ENCODE peak calls at places on chromosomes 16 and 17, in five cellular contexts. One of them, this sample, is unnamed.

GRCh38 chr17:75228305-75228704 is 22.8 kb downstream of the NUP85 start:
- DNase-seq in tibial artery: no peak
- DNase-seq in colonic mucosa: no peak
- DNase-seq in PC-3: no peak
- DNase-seq in body of pancreas: no peak
- DNase-seq in this sample: no peak

GRCh38 chr17:44320066-44320465 is 4.6 kb downstream of the SLC25A39 start:
- DNase-seq in tibial artery: no peak
- DNase-seq in colonic mucosa: no peak
- DNase-seq in PC-3: no peak
- DNase-seq in body of pancreas: no peak
- DNase-seq in this sample: no peak

GRCh38 chr16:80259289-80259805 is 281.4 kb upstream of the DYNLRB2 start:
- DNase-seq in tibial artery: no peak
- DNase-seq in colonic mucosa: no peak
- DNase-seq in PC-3: no peak
- DNase-seq in body of pancreas: no peak
- DNase-seq in this sample: no peak

GRCh38 chr16:15897834-15898254 is 9.4 kb upstream of the CEP20 start:
- DNase-seq in tibial artery: no peak
- DNase-seq in colonic mucosa: no peak
- DNase-seq in PC-3: peak
- DNase-seq in body of pancreas: no peak
- DNase-seq in this sample: no peak

GRCh38 chr17:35778641-35779196 is 16.7 kb downstream of the MMP28 start:
- DNase-seq in tibial artery: no peak
- DNase-seq in colonic mucosa: no peak
- DNase-seq in PC-3: no peak
- DNase-seq in body of pancreas: no peak
- DNase-seq in this sample: no peak

GRCh38 chr16:4200000-4200780 is 41.7 kb downstream of the SRL start:
- DNase-seq in tibial artery: peak
- DNase-seq in colonic mucosa: peak
- DNase-seq in PC-3: peak
- DNase-seq in body of pancreas: peak
- DNase-seq in this sample: peak

GRCh38 chr17:10046786-10047609 is 141.9 kb upstream of the RCVRN start:
- DNase-seq in tibial artery: no peak
- DNase-seq in colonic mucosa: no peak
- DNase-seq in PC-3: no peak
- DNase-seq in body of pancreas: no peak
- DNase-seq in this sample: no peak

GRCh38 chr16:648786-649589 is at the start of gene WDR90:
- DNase-seq in tibial artery: peak
- DNase-seq in colonic mucosa: peak
- DNase-seq in PC-3: peak
- DNase-seq in body of pancreas: peak
- DNase-seq in this sample: peak

GRCh38 chr16:83746611-83747010 is 61.2 kb upstream of the HSBP1 start:
- DNase-seq in tibial artery: no peak
- DNase-seq in colonic mucosa: no peak
- DNase-seq in PC-3: no peak
- DNase-seq in body of pancreas: no peak
- DNase-seq in this sample: no peak

GRCh38 chr16:83743720-83744119 is 64.1 kb upstream of the HSBP1 start:
- DNase-seq in tibial artery: no peak
- DNase-seq in colonic mucosa: no peak
- DNase-seq in PC-3: no peak
- DNase-seq in body of pancreas: no peak
- DNase-seq in this sample: no peak

GRCh38 chr16:83743241-83743640 is 64.5 kb upstream of the HSBP1 start:
- DNase-seq in tibial artery: no peak
- DNase-seq in colonic mucosa: no peak
- DNase-seq in PC-3: no peak
- DNase-seq in body of pancreas: no peak
- DNase-seq in this sample: no peak

GRCh38 chr16:83742520-83742919 is 65.3 kb upstream of the HSBP1 start:
- DNase-seq in tibial artery: no peak
- DNase-seq in colonic mucosa: no peak
- DNase-seq in PC-3: no peak
- DNase-seq in body of pancreas: no peak
- DNase-seq in this sample: no peak

GRCh38 chr16:83744521-83744981 is 63.2 kb upstream of the HSBP1 start:
- DNase-seq in tibial artery: peak
- DNase-seq in colonic mucosa: no peak
- DNase-seq in PC-3: peak
- DNase-seq in body of pancreas: no peak
- DNase-seq in this sample: no peak
- H3K27ac ChIP-seq in tibial artery: no peak
- H3K27ac ChIP-seq in colonic mucosa: no peak
- H3K27ac ChIP-seq in PC-3: no peak
- H3K27ac ChIP-seq in body of pancreas: no peak
- H3K27ac ChIP-seq in this sample: no peak

DNA sequence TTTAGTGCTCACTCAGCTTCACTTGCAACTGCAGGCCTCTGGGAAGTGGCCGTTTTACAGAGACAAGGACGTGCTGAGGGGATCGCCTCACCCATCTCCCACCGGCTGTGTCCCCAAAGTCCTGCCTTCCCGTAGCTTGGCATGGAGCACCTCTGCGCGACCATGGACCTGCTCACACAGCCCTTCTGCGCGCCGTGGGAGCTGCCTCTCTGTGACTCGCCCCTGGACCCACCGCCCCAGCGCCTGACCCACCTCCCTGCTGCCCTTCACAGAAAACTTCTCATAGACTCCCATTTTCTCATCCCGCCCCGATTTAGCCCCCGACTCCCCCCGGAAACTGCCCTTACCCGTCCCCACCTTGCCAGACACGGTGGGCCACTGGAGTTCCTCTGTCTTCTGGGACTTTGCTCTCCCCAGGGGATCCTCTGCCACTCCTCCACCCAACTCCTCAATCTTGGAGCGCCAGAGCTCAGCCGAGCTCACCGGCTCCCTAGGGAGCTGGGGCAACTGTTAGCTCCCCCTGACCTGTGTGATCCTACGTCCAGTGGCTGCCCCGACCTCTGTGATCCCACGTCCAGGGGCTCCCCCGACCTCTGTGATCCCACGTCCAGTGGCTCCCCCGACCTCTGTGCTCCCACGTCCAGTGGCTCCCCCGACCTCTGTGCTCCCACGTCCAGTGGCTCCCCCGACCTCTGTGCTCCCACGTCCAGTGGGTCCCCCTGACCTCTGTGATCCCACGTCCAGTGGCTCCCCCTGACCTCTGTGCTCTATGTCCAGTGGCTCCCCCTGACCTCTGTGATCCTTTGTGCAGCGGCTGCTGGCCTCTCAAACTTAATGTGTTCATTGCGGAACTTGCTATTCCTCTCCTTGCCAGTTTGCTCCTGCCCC is 3.1 kb downstream of the VPS9D1 start:
- DNase-seq in tibial artery: no peak
- DNase-seq in colonic mucosa: no peak
- DNase-seq in PC-3: no peak
- DNase-seq in body of pancreas: no peak
- DNase-seq in this sample: no peak
- H3K27ac ChIP-seq in tibial artery: no peak
- H3K27ac ChIP-seq in colonic mucosa: no peak
- H3K27ac ChIP-seq in PC-3: no peak
- H3K27ac ChIP-seq in body of pancreas: no peak
- H3K27ac ChIP-seq in this sample: no peak

GRCh38 chr17:8532021-8532420 is 96.3 kb downstream of the NDEL1 start:
- DNase-seq in tibial artery: no peak
- DNase-seq in colonic mucosa: peak
- DNase-seq in PC-3: peak
- DNase-seq in body of pancreas: peak
- DNase-seq in this sample: peak
- H3K27ac ChIP-seq in tibial artery: peak
- H3K27ac ChIP-seq in colonic mucosa: no peak
- H3K27ac ChIP-seq in PC-3: peak
- H3K27ac ChIP-seq in body of pancreas: no peak
- H3K27ac ChIP-seq in this sample: no peak

DNA sequence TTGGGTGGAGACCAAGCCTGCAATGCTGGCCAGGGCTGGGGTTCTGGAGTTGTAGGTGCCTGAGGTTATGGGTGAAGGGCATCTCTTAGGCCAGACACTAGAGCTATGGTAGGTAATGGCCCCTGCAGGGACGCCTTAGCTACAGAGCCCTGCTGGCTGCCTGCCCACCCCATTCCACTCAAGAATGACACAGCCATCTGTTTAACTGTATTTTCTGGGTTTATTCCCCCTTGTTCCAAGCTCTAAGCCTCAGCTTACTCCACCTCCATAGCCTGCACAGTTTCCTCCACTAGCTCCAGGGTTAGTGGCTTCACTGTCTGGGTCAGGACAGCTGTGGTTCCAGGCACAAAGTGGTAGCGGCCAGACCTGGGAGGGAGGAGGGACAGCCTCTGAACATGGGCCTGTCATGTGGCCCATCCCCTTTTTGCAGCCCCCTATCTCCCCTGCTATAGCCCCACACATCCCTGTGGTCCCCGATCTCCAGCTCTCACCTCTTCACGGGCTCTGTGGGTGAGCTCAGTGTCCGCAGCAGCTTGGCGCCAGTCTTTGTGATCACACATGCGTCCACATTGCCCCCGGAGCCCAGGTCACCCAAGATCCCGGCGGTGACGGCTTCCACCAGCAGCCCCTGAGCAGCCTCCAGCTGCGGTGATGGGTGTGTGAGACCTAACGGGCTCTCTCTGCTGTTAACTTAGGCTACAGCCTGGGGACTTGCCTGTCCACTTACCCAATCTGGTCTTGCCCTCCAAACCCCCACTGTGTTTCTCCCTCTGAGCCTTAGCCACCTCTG is 2.1 kb downstream of the PSMB10 start:
- DNase-seq in tibial artery: no peak
- DNase-seq in colonic mucosa: no peak
- DNase-seq in PC-3: no peak
- DNase-seq in body of pancreas: no peak
- DNase-seq in this sample: no peak
- H3K27ac ChIP-seq in tibial artery: peak
- H3K27ac ChIP-seq in colonic mucosa: no peak
- H3K27ac ChIP-seq in PC-3: no peak
- H3K27ac ChIP-seq in body of pancreas: peak
- H3K27ac ChIP-seq in this sample: no peak

This sample was measured in small intestine.